ENCODE peak calls at places on chromosomes 3 and 15, in ten cellular contexts. M, O, E, Z, Y, L, K, J, S and T are unnamed samples.

GRCh38 chr3:188046561-188047213 is 107.3 kb upstream of the LPP start:
- DNase-seq in M (no peak), E (no peak), O (no peak), K (no peak), Y (no peak), J (no peak), S (peak), Z (no peak), L (no peak), T (no peak)

GRCh38 chr3:73707772-73708171 is 83.0 kb upstream of the PDZRN3 start:
- DNase-seq in E (no peak), O (peak), K (no peak), J (no peak), S (peak), L (no peak), Y (no peak), Z (no peak), M (no peak), T (no peak)

GRCh38 chr15:40421246-40422157 is 15.9 kb downstream of the IVD start:
- DNase-seq in Y (peak), J (peak), L (peak), Z (no peak), E (peak), O (peak), K (peak), S (peak), M (peak), T (peak)

GRCh38 chr3:131110087-131110486 is 83.4 kb downstream of the NEK11 start:
- DNase-seq in O (no peak), E (no peak), Z (no peak), Y (no peak), J (no peak), S (peak), L (no peak), K (no peak), M (no peak), T (peak)

GRCh38 chr3:138323971-138324370 is 5.7 kb downstream of the NME9 start:
- DNase-seq in J (no peak), M (no peak), K (no peak), S (no peak), Y (no peak), Z (no peak), O (no peak), E (no peak), L (no peak), T (no peak)

GRCh38 chr3:193851416-193851815 is 258.4 kb downstream of the OPA1 start:
- DNase-seq in M (no peak), J (no peak), L (no peak), E (no peak), S (no peak), Z (no peak), K (no peak), Y (no peak), O (no peak), T (no peak)

GRCh38 chr3:34020221-34020620 is 221.8 kb downstream of the PDCD6IP start:
- DNase-seq in E (no peak), K (no peak), O (no peak), Z (no peak), M (no peak), L (no peak), S (no peak), J (no peak), Y (no peak), T (no peak)

GRCh38 chr15:64430000-64430735 is 30.2 kb upstream of the ZNF609 start:
- DNase-seq in O (peak), Z (no peak), L (peak), K (no peak), M (no peak), J (peak), E (no peak), Y (no peak), S (peak), T (peak)

GRCh38 chr15:80937718-80938117 is 51.9 kb downstream of the MESD start:
- DNase-seq in M (no peak), Z (no peak), S (no peak), O (no peak), K (no peak), E (no peak), Y (no peak), J (no peak), L (no peak), T (no peak)

GRCh38 chr3:76063019-76063418 is 277.7 kb upstream of the ZNF717 start:
- DNase-seq in E (no peak), L (no peak), S (peak), K (no peak), O (no peak), Z (no peak), M (no peak), Y (no peak), J (no peak), T (peak)

GRCh38 chr15:58407366-58407765 is 24.4 kb upstream of the LIPC start:
- DNase-seq in K (peak), O (no peak), S (no peak), L (no peak), Y (no peak), J (no peak), M (no peak), E (no peak), Z (no peak), T (no peak)

GRCh38 chr3:117133066-117133465 is 423.5 kb downstream of the TUSC7 start:
- DNase-seq in L (no peak), J (no peak), E (no peak), S (no peak), Z (no peak), O (no peak), M (no peak), K (no peak), Y (no peak), T (no peak)

GRCh38 chr15:68313501-68314390 is 36.2 kb downstream of the FEM1B start:
- DNase-seq in O (no peak), M (no peak), E (no peak), J (no peak), K (no peak), Y (no peak), L (no peak), Z (no peak), S (no peak), T (no peak)

GRCh38 chr3:141486416-141486734 is 452 bp upstream of the RASA2 start:
- DNase-seq in K (no peak), Z (no peak), M (peak), J (no peak), O (peak), E (no peak), S (no peak), L (no peak), Y (no peak), T (no peak)

GRCh38 chr3:127732879-127733350 is 60.2 kb downstream of the ABTB1 start:
- DNase-seq in S (no peak), O (no peak), J (no peak), Z (no peak), M (no peak), Y (no peak), E (no peak), K (no peak), L (no peak), T (no peak)

GRCh38 chr3:158723991-158724390 is 8.3 kb downstream of the RARRES1 start:
- DNase-seq in O (no peak), M (no peak), E (no peak), S (no peak), Y (no peak), K (no peak), J (peak), Z (no peak), L (no peak), T (no peak)

GRCh38 chr3:103873897-103874545 is 1439.2 kb downstream of the ZPLD1 start:
- DNase-seq in L (no peak), Z (no peak), K (no peak), M (no peak), J (no peak), Y (no peak), S (no peak), O (no peak), E (no peak), T (no peak)

GRCh38 chr15:58520464-58520863 is 88.7 kb downstream of the LIPC start:
- DNase-seq in J (no peak), Z (no peak), L (no peak), O (no peak), Y (no peak), S (no peak), M (no peak), K (no peak), E (no peak), T (no peak)

GRCh38 chr3:148791296-148791695 is 36.3 kb upstream of the CPB1 start:
- DNase-seq in O (no peak), M (no peak), J (no peak), K (peak), Z (no peak), Y (no peak), L (no peak), S (no peak), E (no peak), T (no peak)

GRCh38 chr3:180408654-180409053 is 193.3 kb upstream of the TTC14 start:
- DNase-seq in L (no peak), K (no peak), Z (no peak), S (no peak), Y (no peak), O (no peak), J (no peak), E (no peak), M (no peak), T (no peak)

GRCh38 chr15:70559223-70559823 is 204.0 kb downstream of the UACA start:
- DNase-seq in Y (no peak), E (no peak), Z (no peak), K (no peak), O (peak), M (peak), L (peak), J (peak), S (peak), T (peak)

GRCh38 chr3:177347611-177348010 is 150.3 kb upstream of the TBL1XR1 start:
- DNase-seq in J (no peak), K (no peak), S (no peak), Z (no peak), M (no peak), L (no peak), E (no peak), Y (no peak), O (no peak), T (no peak)

GRCh38 chr3:24680214-24680967 is 185.7 kb upstream of the THRB start:
- DNase-seq in S (peak), Y (peak), O (peak), M (peak), J (peak), K (peak), L (no peak), Z (peak), E (peak), T (peak)

GRCh38 chr3:186461141-186461540 is 83.0 kb downstream of the CRYGS start:
- DNase-seq in S (peak), Y (no peak), K (no peak), J (no peak), M (no peak), O (peak), E (no peak), L (no peak), Z (no peak), T (peak)

GRCh38 chr3:171770689-171771620 is 39.3 kb downstream of the PLD1 start:
- DNase-seq in L (no peak), K (no peak), S (peak), J (peak), Y (no peak), Z (no peak), O (peak), E (no peak), M (peak), T (peak)

GRCh38 chr3:9183011-9183410 is 66.4 kb downstream of the SRGAP3 start:
- DNase-seq in M (no peak), Y (no peak), K (peak), L (no peak), Z (no peak), J (no peak), S (no peak), E (no peak), O (no peak), T (no peak)

GRCh38 chr15:55737373-55737772 is 5.6 kb downstream of the PRTG start:
- DNase-seq in M (peak), J (no peak), L (no peak), E (no peak), S (no peak), K (no peak), O (no peak), Z (no peak), Y (no peak), T (no peak)

GRCh38 chr15:101064795-101065569 is 145.8 kb downstream of the LRRK1 start:
- DNase-seq in Z (no peak), E (no peak), S (no peak), L (no peak), J (no peak), K (no peak), M (no peak), Y (no peak), O (no peak), T (no peak)

GRCh38 chr3:36606871-36607765 is 157.2 kb downstream of the DCLK3 start:
- DNase-seq in M (no peak), L (no peak), Z (no peak), O (no peak), K (no peak), J (no peak), E (no peak), S (peak), Y (no peak), T (no peak)

GRCh38 chr15:74632601-74633000 is 17.0 kb downstream of the CLK3 start:
- DNase-seq in K (no peak), J (no peak), E (no peak), Y (no peak), O (no peak), L (no peak), S (no peak), M (no peak), Z (no peak), T (no peak)

GRCh38 chr15:51846463-51847230 is 17.2 kb downstream of the TMOD3 start:
- DNase-seq in Y (no peak), L (no peak), K (no peak), E (no peak), S (peak), O (peak), Z (no peak), M (no peak), J (no peak), T (no peak)

GRCh38 chr15:80780416-80781221 is 1.4 kb downstream of the CEMIP start:
- DNase-seq in L (no peak), E (no peak), K (no peak), M (peak), Y (no peak), Z (no peak), S (peak), O (peak), J (peak), T (peak)

GRCh38 chr15:42349178-42349577 is 10.1 kb upstream of the CAPN3 start:
- DNase-seq in E (no peak), L (no peak), O (no peak), K (no peak), J (no peak), S (peak), M (no peak), Y (no peak), Z (no peak), T (no peak)